ENCODE peak calls at places on chromosome 16, in eight cellular contexts. V is adrenal gland, H is IMR-90, O is tibial nerve, M is uterus, I is A549, L is prostate gland, Z is ovary. U is an unnamed sample.

GRCh38 chr16:86761117-86761971 is 183.0 kb downstream of the FOXL1 start:
- DNase-seq in O (peak), L (no peak), V (peak), I (peak), H (peak), Z (no peak), M (peak), U (peak)

GRCh38 chr16:57273359-57273758 is 11.1 kb downstream of the PLLP start:
- DNase-seq in I (no peak), O (no peak), Z (no peak), M (no peak), L (no peak), V (no peak), H (no peak), U (no peak)

GRCh38 chr16:29698042-29698441 is 19.1 kb downstream of the QPRT start:
- DNase-seq in V (no peak), Z (no peak), M (no peak), O (no peak), I (no peak), L (no peak), H (no peak), U (no peak)

GRCh38 chr16:47375423-47375822 is 85.4 kb downstream of the ITFG1 start:
- DNase-seq in V (no peak), I (no peak), L (no peak), H (peak), M (no peak), O (no peak), Z (no peak), U (no peak)

GRCh38 chr16:11416228-11417001 is 71.2 kb downstream of the RMI2 start:
- DNase-seq in Z (no peak), V (no peak), H (no peak), L (no peak), I (no peak), O (no peak), M (no peak), U (no peak)

GRCh38 chr16:20865420-20866126 is 34.6 kb downstream of the DCUN1D3 start:
- DNase-seq in H (peak), L (no peak), V (no peak), I (peak), Z (no peak), M (no peak), O (no peak), U (no peak)

GRCh38 chr16:4426021-4426684 is 485 bp downstream of the DNAJA3 start:
- DNase-seq in I (no peak), M (no peak), V (no peak), Z (no peak), H (no peak), O (no peak), L (no peak), U (no peak)

GRCh38 chr16:13171313-13171712 is 269.9 kb downstream of the SHISA9 start:
- DNase-seq in M (no peak), I (no peak), H (no peak), O (no peak), L (no peak), V (no peak), Z (no peak), U (no peak)

GRCh38 chr16:57632568-57632967 is 4.1 kb downstream of the ADGRG1 start:
- DNase-seq in V (no peak), O (no peak), I (no peak), M (no peak), L (no peak), H (peak), Z (no peak), U (no peak)

GRCh38 chr16:49663081-49664057 is 192.5 kb downstream of the ZNF423 start:
- DNase-seq in Z (peak), M (peak), H (no peak), L (no peak), O (peak), V (peak), I (no peak), U (no peak)

GRCh38 chr16:50315346-50315997 is 49.1 kb downstream of the ADCY7 start:
- DNase-seq in H (no peak), Z (no peak), L (no peak), V (peak), M (peak), I (no peak), O (no peak), U (no peak)

GRCh38 chr16:76243620-76244019 is 33.6 kb upstream of the CNTNAP4 start:
- DNase-seq in H (no peak), Z (no peak), I (no peak), O (no peak), M (no peak), L (no peak), V (no peak), U (no peak)

GRCh38 chr16:9364721-9365693 is 273.6 kb downstream of the HAPSTR1 start:
- DNase-seq in Z (no peak), L (peak), O (peak), V (peak), M (peak), H (no peak), I (no peak), U (peak)

GRCh38 chr16:57533618-57534336 is 2.6 kb downstream of the CCDC102A start:
- DNase-seq in V (no peak), M (peak), H (no peak), Z (peak), I (no peak), O (no peak), L (no peak), U (peak)

GRCh38 chr16:88484505-88485365 is 31.7 kb downstream of the ZFPM1 start:
- DNase-seq in V (no peak), I (no peak), Z (no peak), H (no peak), O (no peak), L (no peak), M (no peak), U (no peak)

GRCh38 chr16:86338403-86339115 is 171.8 kb upstream of the FOXF1 start:
- DNase-seq in V (no peak), O (no peak), Z (no peak), I (no peak), H (no peak), L (no peak), M (no peak), U (no peak)

GRCh38 chr16:4381072-4381934 is 9.7 kb downstream of the VASN start:
- DNase-seq in M (no peak), L (no peak), O (no peak), I (no peak), V (no peak), H (no peak), Z (no peak), U (no peak)

GRCh38 chr16:88784074-88784855 is 755 bp downstream of the PIEZO1 start:
- DNase-seq in H (peak), V (peak), O (peak), L (peak), I (peak), Z (peak), M (peak), U (peak)

GRCh38 chr16:85046957-85047866 is 19.6 kb downstream of the KIAA0513 start:
- DNase-seq in L (peak), Z (no peak), H (no peak), V (no peak), M (no peak), O (no peak), I (no peak), U (peak)

GRCh38 chr16:24858219-24859041 is 12.7 kb downstream of the SLC5A11 start:
- DNase-seq in V (peak), Z (peak), I (peak), M (peak), H (peak), L (no peak), O (no peak), U (peak)

GRCh38 chr16:87801679-87802300 is 36.0 kb upstream of the KLHDC4 start:
- DNase-seq in Z (no peak), V (no peak), H (no peak), L (no peak), O (no peak), I (no peak), M (no peak), U (no peak)

GRCh38 chr16:56480776-56481467 is 29.6 kb downstream of the OGFOD1 start:
- DNase-seq in M (no peak), L (no peak), H (peak), V (no peak), I (no peak), O (no peak), Z (no peak), U (no peak)

GRCh38 chr16:62036101-62036806 is at the start of gene CDH8:
- DNase-seq in L (no peak), M (no peak), Z (peak), H (no peak), I (no peak), V (no peak), O (no peak), U (no peak)

GRCh38 chr16:2033057-2033911 is 6.6 kb downstream of the NHERF2 start:
- DNase-seq in L (no peak), M (peak), V (peak), H (peak), I (peak), Z (peak), O (no peak), U (peak)

GRCh38 chr16:22694887-22695382 is 119.0 kb upstream of the HS3ST2 start:
- DNase-seq in H (peak), I (no peak), Z (no peak), L (no peak), O (no peak), V (no peak), M (peak), U (no peak)

GRCh38 chr16:16073884-16074781 is 124.7 kb downstream of the ABCC1 start:
- DNase-seq in Z (no peak), O (no peak), H (peak), I (peak), L (no peak), V (peak), M (no peak), U (peak)

GRCh38 chr16:15880909-15881308 is 7.5 kb downstream of the CEP20 start:
- DNase-seq in O (no peak), L (no peak), H (no peak), I (no peak), Z (no peak), V (no peak), M (no peak), U (no peak)

GRCh38 chr16:75494696-75495601 is at the start of gene CHST6:
- DNase-seq in V (peak), H (no peak), I (peak), Z (no peak), M (no peak), O (no peak), L (no peak), U (peak)

GRCh38 chr16:78957328-78958100 is 643.0 kb downstream of the MAF start:
- DNase-seq in Z (peak), H (no peak), I (no peak), V (peak), L (peak), M (no peak), O (no peak), U (no peak)

GRCh38 chr16:24861461-24861860 is 15.7 kb downstream of the SLC5A11 start:
- DNase-seq in O (no peak), V (no peak), L (no peak), Z (no peak), H (no peak), M (no peak), I (no peak), U (no peak)

GRCh38 chr16:88951989-88952388 is 25.0 kb downstream of the CBFA2T3 start:
- DNase-seq in M (no peak), L (no peak), V (no peak), I (no peak), H (no peak), Z (no peak), O (no peak), U (no peak)

GRCh38 chr16:31010943-31011342 is 505 bp upstream of the STX1B start:
- DNase-seq in H (no peak), L (no peak), V (no peak), I (no peak), O (no peak), Z (no peak), M (no peak), U (no peak)
- H3K4me3 ChIP-seq in H (peak), L (no peak), V (no peak), I (no peak), O (no peak), Z (peak), M (no peak), U (no peak)

DNA sequence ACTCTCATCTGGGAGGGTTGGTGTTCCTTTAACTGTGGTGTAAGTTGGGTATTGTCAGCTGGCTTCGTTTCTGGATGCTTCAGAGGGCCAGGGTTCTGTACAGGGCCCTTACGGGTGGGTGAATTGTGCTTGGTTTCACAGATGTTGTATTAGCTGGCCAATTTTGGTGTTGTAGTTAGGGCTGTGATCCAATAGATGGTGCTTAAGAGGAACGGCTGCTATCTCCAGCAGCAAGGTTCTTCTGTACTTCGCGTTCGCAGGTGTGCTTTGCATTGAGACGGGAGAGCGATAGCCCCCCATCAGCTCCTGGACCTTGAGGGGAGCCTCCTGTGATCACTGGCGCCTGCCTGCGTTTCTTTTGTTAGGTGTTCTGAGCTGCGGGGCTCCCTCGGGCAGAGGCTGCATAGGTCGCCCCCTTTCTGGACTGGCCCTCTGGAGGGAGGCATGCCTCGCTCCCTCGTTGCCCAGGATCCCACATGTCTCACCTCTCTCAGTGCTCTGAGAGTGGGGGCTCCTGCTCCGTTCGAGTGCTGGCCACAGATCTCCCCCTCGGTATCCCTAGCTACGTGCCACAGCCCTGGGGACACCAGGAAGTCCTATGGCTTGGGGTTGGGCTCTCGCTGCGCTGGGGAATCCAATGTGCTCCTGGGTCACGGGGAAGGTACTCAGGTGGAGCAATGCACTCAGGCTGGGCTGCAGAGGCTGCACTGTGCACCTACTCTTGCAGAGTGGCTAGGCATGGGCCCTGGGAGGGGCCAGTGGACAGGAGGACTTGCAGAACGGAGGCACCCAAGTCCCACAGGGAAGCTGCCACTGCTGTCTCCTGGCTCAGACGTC is 844 bp upstream of the PRDM7 start:
- DNase-seq in L (no peak), V (no peak), I (peak), Z (peak), M (no peak), H (peak), O (no peak), U (peak)
- TF ChIP-seq POLR2A in L (no peak), V (no peak), I (no peak), Z (no peak), M (no peak), H (no peak), O (no peak), U (peak)

GRCh38 chr16:17447273-17447672 is 23.5 kb downstream of the XYLT1 start:
- DNase-seq in M (no peak), O (no peak), L (no peak), H (no peak), I (no peak), V (no peak), Z (no peak), U (no peak)

GRCh38 chr16:17451835-17452234 is 18.9 kb downstream of the XYLT1 start:
- DNase-seq in L (no peak), O (no peak), Z (no peak), I (no peak), M (no peak), H (no peak), V (no peak), U (no peak)

GRCh38 chr16:17452931-17453330 is 17.8 kb downstream of the XYLT1 start:
- DNase-seq in I (no peak), M (no peak), L (no peak), O (no peak), V (no peak), H (peak), Z (no peak), U (no peak)

GRCh38 chr16:17448640-17449638 is 21.8 kb downstream of the XYLT1 start:
- DNase-seq in L (no peak), M (no peak), Z (no peak), O (no peak), V (no peak), H (no peak), I (no peak), U (peak)

DNA sequence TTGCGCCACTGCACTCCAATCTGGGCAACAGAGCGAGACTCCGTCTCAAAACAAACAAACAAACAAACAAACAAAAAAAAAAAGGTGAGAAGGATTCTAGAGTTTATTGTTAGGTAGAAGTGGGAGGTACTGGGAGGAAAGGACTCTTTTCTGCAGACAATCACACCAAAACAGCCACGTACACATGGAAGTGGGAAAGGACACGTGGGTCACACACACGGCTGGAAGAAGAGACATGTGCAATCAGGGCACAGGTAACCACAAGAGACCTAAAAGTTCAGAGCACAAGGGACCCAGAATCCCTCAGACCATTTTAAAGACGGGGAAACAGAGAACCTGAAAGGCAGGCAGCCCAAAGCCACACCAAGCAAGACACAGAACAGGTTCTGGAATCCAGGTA is 20.5 kb downstream of the XYLT1 start:
- DNase-seq in I (no peak), V (no peak), H (no peak), L (no peak), Z (no peak), M (no peak), O (no peak), U (no peak)
- H3K4me3 ChIP-seq in I (no peak), V (no peak), H (no peak), L (no peak), Z (no peak), M (no peak), O (no peak), U (no peak)

DNA sequence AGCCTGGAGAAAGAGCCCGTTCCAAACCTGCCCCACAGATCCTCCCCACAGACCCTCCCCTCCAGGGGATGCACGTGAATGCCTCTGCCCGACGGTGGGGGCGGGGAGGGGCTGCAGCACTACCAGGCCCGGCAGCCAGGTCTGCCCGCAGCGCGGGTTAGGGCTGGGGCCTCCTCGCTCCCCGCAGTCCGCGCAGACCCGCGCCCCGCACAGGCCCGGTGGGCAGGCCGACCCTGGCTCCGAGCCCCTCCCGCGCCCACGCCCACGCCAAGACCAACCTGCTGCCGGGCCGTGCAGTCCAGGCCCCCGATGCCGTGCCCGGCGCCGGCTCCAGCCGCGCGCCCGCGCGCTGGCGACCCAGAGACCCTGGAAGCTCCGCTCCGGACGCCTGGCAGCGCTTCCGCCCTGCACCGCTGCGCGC is at the start of gene RPUSD1:
- DNase-seq in M (no peak), Z (no peak), I (no peak), V (no peak), O (no peak), L (no peak), H (no peak), U (no peak)
- TF ChIP-seq POLR2A in M (peak), Z (no peak), I (peak), V (no peak), O (no peak), L (no peak), H (no peak), U (no peak)

GRCh38 chr16:72991211-72991610 is 56.7 kb downstream of the ZFHX3 start:
- DNase-seq in H (no peak), L (no peak), V (no peak), M (no peak), I (no peak), Z (no peak), O (no peak), U (no peak)
- H3K4me3 ChIP-seq in H (no peak), L (no peak), V (no peak), M (no peak), I (no peak), Z (no peak), O (no peak), U (no peak)

GRCh38 chr16:65576139-65576538 is 454.3 kb upstream of the CDH11 start:
- DNase-seq in H (no peak), O (no peak), M (no peak), I (no peak), L (no peak), Z (no peak), V (no peak), U (no peak)

GRCh38 chr16:65570261-65570660 is 448.4 kb upstream of the CDH11 start:
- DNase-seq in V (no peak), M (no peak), H (no peak), L (no peak), I (no peak), O (no peak), Z (no peak), U (no peak)

GRCh38 chr16:65576631-65577030 is 454.8 kb upstream of the CDH11 start:
- DNase-seq in Z (no peak), I (no peak), H (no peak), L (no peak), M (no peak), V (no peak), O (no peak), U (no peak)

GRCh38 chr16:65572156-65572555 is 450.3 kb upstream of the CDH11 start:
- DNase-seq in M (no peak), V (no peak), H (peak), Z (no peak), I (no peak), O (no peak), L (no peak), U (no peak)

GRCh38 chr16:65574311-65574966 is 452.6 kb upstream of the CDH11 start:
- DNase-seq in I (no peak), V (no peak), M (no peak), H (no peak), L (no peak), Z (no peak), O (no peak), U (no peak)
- TF ChIP-seq POLR2A in I (no peak), V (no peak), M (no peak), H (no peak), L (no peak), Z (no peak), O (no peak), U (no peak)

GRCh38 chr16:67199808-67200198 is 872 bp downstream of the ELMO3 start:
- DNase-seq in H (no peak), L (no peak), V (no peak), M (no peak), I (no peak), O (no peak), Z (peak), U (peak)
- H3K4me3 ChIP-seq in H (no peak), L (peak), V (no peak), M (no peak), I (no peak), O (no peak), Z (peak), U (peak)

GRCh38 chr16:27403601-27403992 is 1.6 kb downstream of the IL21R start:
- DNase-seq in I (no peak), Z (no peak), H (no peak), O (no peak), V (no peak), M (no peak), L (no peak), U (no peak)
- TF ChIP-seq POLR2A in I (no peak), Z (no peak), H (no peak), O (no peak), V (no peak), M (no peak), L (no peak), U (no peak)

GRCh38 chr16:72924487-72924886 is 123.4 kb downstream of the ZFHX3 start:
- DNase-seq in L (no peak), Z (no peak), I (no peak), H (no peak), O (no peak), V (no peak), M (no peak), U (no peak)

GRCh38 chr16:72922714-72923113 is 125.2 kb downstream of the ZFHX3 start:
- DNase-seq in H (no peak), M (no peak), O (no peak), V (no peak), L (no peak), I (no peak), Z (no peak), U (no peak)

GRCh38 chr16:72923757-72924156 is 124.2 kb downstream of the ZFHX3 start:
- DNase-seq in I (no peak), V (no peak), H (no peak), O (no peak), L (no peak), M (no peak), Z (no peak), U (no peak)

GRCh38 chr16:72921620-72922019 is 126.3 kb downstream of the ZFHX3 start:
- DNase-seq in O (no peak), I (no peak), H (peak), M (peak), Z (peak), L (no peak), V (peak), U (peak)

GRCh38 chr16:72921106-72921505 is 126.8 kb downstream of the ZFHX3 start:
- DNase-seq in M (no peak), H (no peak), L (no peak), Z (no peak), O (no peak), V (no peak), I (no peak), U (no peak)
- H3K4me3 ChIP-seq in M (no peak), H (no peak), L (no peak), Z (no peak), O (no peak), V (no peak), I (no peak), U (no peak)

U was measured in body of pancreas.